ENCODE peak calls at places on chromosomes 2 and 18, in eight cellular contexts. J is mammary epithelial cell, B is endodermal cell, G is adrenal gland, N is lung, D is psoas muscle, O is tibial artery, I is A549. Y is an unnamed sample. For H3K4me1, the result is how much of the 10 kb centered on the place peaks cover.

GRCh38 chr2:37833420-37833819 is 91.7 kb upstream of the RMDN2 start:
- DNase-seq in J (peak), B (no peak), G (no peak), N (no peak), D (no peak), O (no peak), I (no peak), Y (no peak)

GRCh38 chr2:227861011-227861410 is 10.4 kb upstream of the DAW1 start:
- DNase-seq in J (no peak), B (no peak), G (no peak), N (no peak), D (no peak), O (no peak), I (no peak), Y (no peak)

GRCh38 chr18:26555804-26556553 is 7.6 kb upstream of the KCTD1 start:
- DNase-seq in J (no peak), B (no peak), G (no peak), N (no peak), D (no peak), O (no peak), I (no peak), Y (no peak)

GRCh38 chr2:35184471-35184870 is 1171.1 kb upstream of the CRIM1 start:
- DNase-seq in J (no peak), B (no peak), G (no peak), N (no peak), D (no peak), O (no peak), I (no peak), Y (no peak)

GRCh38 chr2:199739413-199740110 is 111.4 kb downstream of the FTCDNL1 start:
- DNase-seq in J (peak), B (peak), G (peak), N (peak), D (peak), O (peak), I (peak), Y (peak)

GRCh38 chr2:98761267-98761781 is 30.4 kb upstream of the MGAT4A start:
- DNase-seq in J (peak), B (no peak), G (no peak), N (no peak), D (no peak), O (no peak), I (no peak), Y (no peak)

GRCh38 chr2:26982102-26982742 is 11.8 kb downstream of the MAPRE3 start:
- DNase-seq in J (peak), B (peak), G (peak), N (peak), D (peak), O (peak), I (peak), Y (no peak)

GRCh38 chr2:218698885-218699284 is 11.8 kb upstream of the TTLL4 start:
- DNase-seq in J (no peak), B (no peak), G (no peak), N (no peak), D (no peak), O (no peak), I (no peak), Y (no peak)

GRCh38 chr2:174334781-174335604 is at the start of gene SP9:
- DNase-seq in J (no peak), B (peak), G (no peak), N (no peak), D (peak), O (no peak), I (peak), Y (no peak)

GRCh38 chr2:58539973-58540372 is 298.8 kb upstream of the FANCL start:
- DNase-seq in J (no peak), B (no peak), G (no peak), N (no peak), D (no peak), O (no peak), I (no peak), Y (no peak)

GRCh38 chr18:56712761-56713160 is 61.6 kb downstream of the WDR7 start:
- DNase-seq in J (no peak), B (no peak), G (no peak), N (no peak), D (no peak), O (no peak), I (no peak), Y (no peak)

GRCh38 chr2:85503611-85504433 is 35.1 kb upstream of the MAT2A start:
- DNase-seq in J (peak), B (no peak), G (no peak), N (no peak), D (peak), O (no peak), I (no peak), Y (no peak)

GRCh38 chr18:8142131-8142711 is 467.0 kb upstream of the RAB12 start:
- DNase-seq in J (no peak), B (no peak), G (no peak), N (no peak), D (no peak), O (no peak), I (no peak), Y (no peak)

GRCh38 chr2:73202156-73203054 is at the start of gene NOTO:
- DNase-seq in J (peak), B (peak), G (no peak), N (no peak), D (no peak), O (no peak), I (no peak), Y (no peak)

GRCh38 chr2:53784431-53784830 is 2.3 kb downstream of the ASB3 start:
- DNase-seq in J (peak), B (no peak), G (no peak), N (no peak), D (no peak), O (no peak), I (no peak), Y (no peak)

GRCh38 chr2:187313831-187314230 is 134.2 kb downstream of the CALCRL start:
- DNase-seq in J (no peak), B (no peak), G (no peak), N (no peak), D (no peak), O (no peak), I (no peak), Y (no peak)

GRCh38 chr2:182971820-182972547 is 66.3 kb downstream of the NCKAP1 start:
- DNase-seq in J (no peak), B (no peak), G (no peak), N (no peak), D (no peak), O (no peak), I (no peak), Y (no peak)

GRCh38 chr2:191265311-191266170 is 20.3 kb downstream of the MYO1B start:
- DNase-seq in J (no peak), B (no peak), G (no peak), N (no peak), D (peak), O (no peak), I (no peak), Y (peak)

GRCh38 chr18:68436485-68436884 is 278.4 kb downstream of the TMX3 start:
- DNase-seq in J (peak), B (no peak), G (no peak), N (no peak), D (no peak), O (no peak), I (no peak), Y (no peak)

GRCh38 chr2:122096788-122097187 is 341.3 kb downstream of the TSN start:
- DNase-seq in J (no peak), B (no peak), G (no peak), N (no peak), D (no peak), O (no peak), I (no peak), Y (no peak)

GRCh38 chr2:24984912-24985311 is 13.2 kb upstream of the DNAJC27 start:
- DNase-seq in J (no peak), B (peak), G (peak), N (no peak), D (no peak), O (peak), I (no peak), Y (no peak)

GRCh38 chr2:56102866-56103265 is 80.9 kb upstream of the CCDC85A start:
- DNase-seq in J (peak), B (no peak), G (no peak), N (no peak), D (no peak), O (no peak), I (no peak), Y (no peak)

GRCh38 chr2:72115361-72116080 is 32.1 kb downstream of the CYP26B1 start:
- DNase-seq in J (peak), B (peak), G (no peak), N (peak), D (peak), O (no peak), I (peak), Y (peak)

GRCh38 chr18:22847867-22848451 is 85.2 kb upstream of the RBBP8 start:
- DNase-seq in J (no peak), B (no peak), G (no peak), N (no peak), D (no peak), O (no peak), I (no peak), Y (no peak)

GRCh38 chr2:223989206-223989859 is 32.1 kb downstream of the MRPL44 start:
- DNase-seq in J (no peak), B (no peak), G (no peak), N (no peak), D (no peak), O (no peak), I (no peak), Y (no peak)

GRCh38 chr2:16537347-16537746 is 128.3 kb downstream of the CYRIA start:
- DNase-seq in J (peak), B (no peak), G (no peak), N (no peak), D (no peak), O (no peak), I (no peak), Y (no peak)

GRCh38 chr2:133158024-133158423 is 410.2 kb downstream of the NCKAP5 start:
- DNase-seq in J (no peak), B (no peak), G (no peak), N (no peak), D (no peak), O (no peak), I (no peak), Y (no peak)

GRCh38 chr2:104468846-104469245 is 385.1 kb upstream of the POU3F3 start:
- DNase-seq in J (no peak), B (no peak), G (no peak), N (no peak), D (no peak), O (no peak), I (no peak), Y (no peak)

GRCh38 chr2:239313251-239313650 is 87.6 kb downstream of the HDAC4 start:
- DNase-seq in J (no peak), B (peak), G (peak), N (no peak), D (no peak), O (peak), I (no peak), Y (no peak)

GRCh38 chr2:207202645-207203044 is 36.9 kb upstream of the KLF7 start:
- DNase-seq in J (peak), B (peak), G (no peak), N (no peak), D (no peak), O (no peak), I (no peak), Y (no peak)

GRCh38 chr18:9643549-9643948 is 29.2 kb upstream of the PPP4R1 start:
- DNase-seq in J (peak), B (peak), G (no peak), N (peak), D (no peak), O (no peak), I (peak), Y (no peak)

GRCh38 chr2:215505044-215505786 is 69.3 kb upstream of the FN1 start:
- DNase-seq in J (no peak), B (no peak), G (no peak), N (no peak), D (no peak), O (no peak), I (no peak), Y (no peak)

GRCh38 chr2:215504547-215504946 is 68.7 kb upstream of the FN1 start:
- DNase-seq in J (no peak), B (no peak), G (no peak), N (no peak), D (no peak), O (no peak), I (no peak), Y (no peak)

GRCh38 chr2:215507836-215508235 is 72.0 kb upstream of the FN1 start:
- DNase-seq in J (no peak), B (no peak), G (no peak), N (no peak), D (no peak), O (no peak), I (no peak), Y (no peak)

GRCh38 chr2:215507126-215507525 is 71.3 kb upstream of the FN1 start:
- DNase-seq in J (no peak), B (no peak), G (no peak), N (no peak), D (no peak), O (no peak), I (no peak), Y (no peak)

GRCh38 chr2:215506604-215506990 is 70.7 kb upstream of the FN1 start:
- DNase-seq in J (no peak), B (no peak), G (no peak), N (no peak), D (no peak), O (no peak), I (no peak), Y (no peak)
- H3K4me1 ChIP-seq in J (under half), B (under half), G (under half), N (under half), D (under half), O (under half), I (under half), Y (under half)

GRCh38 chr2:120783371-120783791 is 47.7 kb downstream of the GLI2 start:
- DNase-seq in J (no peak), B (no peak), G (no peak), N (no peak), D (no peak), O (no peak), I (no peak), Y (no peak)
- H3K4me1 ChIP-seq in J (under half), B (under half), G (under half), N (under half), D (under half), O (under half), I (under half), Y (under half)

GRCh38 chr2:178070824-178071223 is 1.8 kb downstream of the PDE11A start:
- DNase-seq in J (no peak), B (no peak), G (no peak), N (no peak), D (no peak), O (no peak), I (no peak), Y (no peak)

GRCh38 chr2:178069551-178069950 is 3.0 kb downstream of the PDE11A start:
- DNase-seq in J (no peak), B (no peak), G (no peak), N (no peak), D (no peak), O (no peak), I (no peak), Y (no peak)

GRCh38 chr2:178072383-178073301 is at the start of gene PDE11A:
- DNase-seq in J (peak), B (peak), G (peak), N (peak), D (peak), O (peak), I (peak), Y (peak)

GRCh38 chr2:178074123-178075005 is 1.8 kb upstream of the PDE11A start:
- DNase-seq in J (peak), B (no peak), G (no peak), N (no peak), D (no peak), O (no peak), I (no peak), Y (no peak)

GRCh38 chr2:178072000-178072382 is 586 bp downstream of the PDE11A start:
- DNase-seq in J (no peak), B (no peak), G (no peak), N (no peak), D (no peak), O (no peak), I (no peak), Y (no peak)
- H3K4me1 ChIP-seq in J (under half), B (under half), G (under half), N (under half), D (under half), O (under half), I (under half), Y (under half)

DNA sequence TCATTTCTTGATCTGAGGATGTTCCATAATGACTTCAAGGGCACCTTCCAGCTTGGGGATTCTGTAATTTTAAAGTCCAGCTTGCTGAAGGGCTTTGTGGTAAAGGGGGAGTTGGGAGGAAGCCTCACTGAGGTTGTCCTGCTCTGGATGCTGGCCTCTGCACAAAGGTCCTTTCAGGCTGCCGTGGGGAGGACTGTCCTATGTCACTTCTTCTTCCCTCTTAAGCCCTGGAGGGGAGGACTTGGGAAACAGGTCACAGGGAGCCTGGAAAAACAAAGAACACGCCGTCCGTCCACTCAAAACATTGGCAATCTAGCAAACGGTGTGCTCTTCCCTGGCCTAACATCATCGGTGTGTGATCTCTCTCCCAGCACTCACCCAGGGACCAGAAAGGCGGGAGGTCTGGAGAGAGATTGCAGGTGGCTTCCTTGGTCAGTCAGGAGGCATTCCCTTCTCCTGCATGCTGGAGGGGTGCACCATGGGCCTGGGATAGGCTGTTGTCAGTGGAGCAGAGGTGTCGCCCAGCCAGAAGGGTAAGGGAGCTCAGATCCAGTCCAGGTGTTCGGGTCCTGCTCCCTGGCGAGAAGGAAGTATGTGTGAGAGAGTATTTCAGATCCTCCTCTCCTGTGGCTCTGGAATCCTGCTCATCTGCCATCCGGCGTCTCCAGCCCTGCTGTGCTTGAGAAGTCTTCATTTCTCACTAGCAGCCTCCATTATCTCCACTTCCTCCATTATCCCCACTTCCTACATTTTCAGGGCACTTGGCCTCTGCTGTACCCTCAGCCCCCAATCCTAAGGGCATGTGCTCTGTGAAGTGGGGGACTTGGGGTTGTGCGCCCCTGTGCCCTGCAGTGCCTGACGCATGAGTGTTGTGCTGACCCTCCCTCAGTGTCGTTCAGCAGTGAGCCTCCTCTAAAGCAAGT is 20.1 kb downstream of the ASAP2 start:
- DNase-seq in J (no peak), B (peak), G (no peak), N (no peak), D (no peak), O (no peak), I (no peak), Y (no peak)
- H3K4me1 ChIP-seq in J (half or more), B (under half), G (under half), N (under half), D (under half), O (under half), I (under half), Y (under half)

GRCh38 chr2:217434183-217434620 is 568.6 kb downstream of the TNS1 start:
- DNase-seq in J (peak), B (peak), G (peak), N (peak), D (peak), O (peak), I (peak), Y (peak)
- H3K4me1 ChIP-seq in J (under half), B (under half), G (half or more), N (under half), D (under half), O (under half), I (under half), Y (under half)

Y was measured in aorta.